ENCODE peak calls at places on chromosome 5, in ten cellular contexts. T is HCT116, Q is suprapubic skin, U is stomach, C is transverse colon, L is HepG2, R is sigmoid colon, D is spleen, O is GM12891, P is upper lobe of left lung. J is an unnamed sample.

GRCh38 chr5:179150011-179150410 is 89.8 kb downstream of the ZNF354C start:
- DNase-seq in T (no peak), Q (no peak), U (no peak), C (no peak), L (no peak), R (peak; percentile 43), D (peak; percentile 53), O (no peak), P (no peak), J (no peak)

GRCh38 chr5:13708432-13708831 is 236.1 kb downstream of the DNAH5 start:
- DNase-seq in T (no peak), Q (no peak), U (no peak), C (no peak), L (no peak), R (no peak), D (no peak), O (no peak), P (no peak), J (no peak)

GRCh38 chr5:11390369-11390768 is 513.9 kb downstream of the CTNND2 start:
- DNase-seq in T (no peak), Q (no peak), U (no peak), C (no peak), L (no peak), R (no peak), D (no peak), O (no peak), P (no peak), J (no peak)

GRCh38 chr5:149203896-149204544 is 62.7 kb downstream of the ABLIM3 start:
- DNase-seq in T (no peak), Q (no peak), U (no peak), C (no peak), L (no peak), R (no peak), D (no peak), O (no peak), P (no peak), J (no peak)

GRCh38 chr5:5467737-5468136 is 45.3 kb downstream of the ICE1 start:
- DNase-seq in T (no peak), Q (no peak), U (no peak), C (no peak), L (no peak), R (no peak), D (no peak), O (no peak), P (no peak), J (no peak)

GRCh38 chr5:115507682-115508081 is 36.9 kb downstream of the FEM1C start:
- DNase-seq in T (no peak), Q (no peak), U (no peak), C (no peak), L (no peak), R (no peak), D (no peak), O (no peak), P (no peak), J (no peak)

GRCh38 chr5:14305045-14305444 is 161.9 kb downstream of the TRIO start:
- DNase-seq in T (no peak), Q (no peak), U (no peak), C (no peak), L (no peak), R (no peak), D (no peak), O (no peak), P (peak; percentile 40), J (no peak)

GRCh38 chr5:16596541-16596940 is 20.3 kb downstream of the RETREG1 start:
- DNase-seq in T (no peak), Q (no peak), U (no peak), C (no peak), L (no peak), R (no peak), D (no peak), O (no peak), P (no peak), J (no peak)

GRCh38 chr5:122295138-122295537 is 16.9 kb upstream of the SNCAIP start:
- DNase-seq in T (peak; percentile 18), Q (no peak), U (no peak), C (no peak), L (peak; percentile 11), R (no peak), D (no peak), O (no peak), P (no peak), J (no peak)

GRCh38 chr5:56958595-56958994 is 6.7 kb upstream of the MIER3 start:
- DNase-seq in T (no peak), Q (no peak), U (no peak), C (no peak), L (no peak), R (no peak), D (no peak), O (no peak), P (no peak), J (no peak)

GRCh38 chr5:86029308-86029707 is 588.4 kb upstream of the COX7C start:
- DNase-seq in T (no peak), Q (no peak), U (no peak), C (no peak), L (no peak), R (no peak), D (no peak), O (no peak), P (no peak), J (no peak)

GRCh38 chr5:56282951-56283350 is 49.8 kb upstream of the ANKRD55 start:
- DNase-seq in T (no peak), Q (no peak), U (no peak), C (no peak), L (no peak), R (no peak), D (no peak), O (no peak), P (no peak), J (no peak)

GRCh38 chr5:179229331-179229761 is 115.9 kb downstream of the ADAMTS2 start:
- DNase-seq in T (no peak), Q (peak; percentile 47), U (no peak), C (peak; percentile 5), L (no peak), R (peak; percentile 42), D (peak; percentile 49), O (no peak), P (peak; percentile 3), J (peak; percentile 34)

GRCh38 chr5:68345166-68345565 is 129.6 kb downstream of the PIK3R1 start:
- DNase-seq in T (no peak), Q (no peak), U (no peak), C (no peak), L (no peak), R (no peak), D (no peak), O (no peak), P (no peak), J (no peak)

GRCh38 chr5:142184939-142185526 is 76.5 kb downstream of the NDFIP1 start:
- DNase-seq in T (no peak), Q (no peak), U (no peak), C (no peak), L (no peak), R (no peak), D (peak; percentile 41), O (no peak), P (no peak), J (no peak)
- TF ChIP-seq POLR2AphosphoS5 in T (no peak), Q (no peak), U (no peak), C (no peak), L (no peak), R (no peak), D (no peak), O (no peak), P (no peak), J (no peak)

GRCh38 chr5:124060010-124060409 is 548.0 kb downstream of the CSNK1G3 start:
- DNase-seq in T (no peak), Q (no peak), U (no peak), C (no peak), L (no peak), R (no peak), D (no peak), O (no peak), P (no peak), J (no peak)

GRCh38 chr5:124059200-124059599 is 547.2 kb downstream of the CSNK1G3 start:
- DNase-seq in T (no peak), Q (no peak), U (no peak), C (no peak), L (no peak), R (no peak), D (no peak), O (no peak), P (no peak), J (no peak)

GRCh38 chr5:124056326-124057160 is 544.6 kb downstream of the CSNK1G3 start:
- DNase-seq in T (no peak), Q (no peak), U (no peak), C (no peak), L (no peak), R (no peak), D (no peak), O (no peak), P (peak; percentile 70), J (no peak)

GRCh38 chr5:124057815-124058231 is 545.8 kb downstream of the CSNK1G3 start:
- DNase-seq in T (no peak), Q (no peak), U (no peak), C (no peak), L (no peak), R (no peak), D (no peak), O (no peak), P (no peak), J (no peak)

DNA sequence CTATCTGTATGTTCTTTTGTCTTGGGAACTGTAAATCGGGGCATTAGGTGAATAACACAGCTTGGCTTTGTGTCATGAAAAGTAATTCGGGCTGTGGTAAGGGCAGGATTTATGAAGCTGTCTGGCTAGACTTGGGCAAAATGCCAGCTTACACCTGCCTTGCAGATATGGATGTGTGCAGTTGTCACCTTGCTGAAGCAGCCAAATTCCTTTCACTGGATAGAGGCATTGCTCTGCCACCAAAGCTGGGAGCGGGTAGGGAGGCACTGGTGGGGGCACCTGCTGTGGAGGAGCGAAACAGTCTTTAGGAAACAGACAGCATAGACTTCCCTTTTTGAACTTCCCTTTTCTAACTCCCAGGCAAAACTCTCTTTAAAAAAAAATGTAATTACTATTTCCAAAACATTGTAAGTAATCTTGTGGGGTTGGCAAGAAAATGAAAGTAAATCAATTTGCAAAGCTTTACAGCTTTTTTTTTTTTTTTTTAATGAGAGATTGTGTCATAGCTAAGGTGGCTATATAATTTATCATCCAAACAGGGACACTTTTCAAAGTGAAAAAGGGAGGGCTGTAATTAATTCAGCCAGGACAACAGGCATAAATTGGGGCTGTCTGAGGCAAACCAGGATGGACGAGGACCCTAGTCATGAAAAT is 545.3 kb downstream of the CSNK1G3 start:
- DNase-seq in T (no peak), Q (no peak), U (peak; percentile 62), C (peak; percentile 66), L (no peak), R (peak; percentile 66), D (peak; percentile 82), O (no peak), P (peak; percentile 27), J (peak; percentile 35)
- TF ChIP-seq POLR2AphosphoS5 in T (no peak), Q (no peak), U (no peak), C (no peak), L (no peak), R (no peak), D (no peak), O (no peak), P (no peak), J (no peak)

GRCh38 chr5:110506378-110506777 is 220.1 kb downstream of the TMEM232 start:
- DNase-seq in T (no peak), Q (no peak), U (no peak), C (no peak), L (no peak), R (no peak), D (no peak), O (no peak), P (no peak), J (no peak)
- TF ChIP-seq POLR2AphosphoS5 in T (no peak), Q (no peak), U (no peak), C (no peak), L (no peak), R (no peak), D (no peak), O (no peak), P (no peak), J (no peak)

GRCh38 chr5:172086312-172086975 is 80.0 kb upstream of the FBXW11 start:
- DNase-seq in T (no peak), Q (peak; percentile 56), U (no peak), C (no peak), L (no peak), R (peak; percentile 56), D (no peak), O (no peak), P (peak; percentile 18), J (no peak)
- TF ChIP-seq POLR2AphosphoS5 in T (no peak), Q (no peak), U (no peak), C (no peak), L (no peak), R (no peak), D (no peak), O (no peak), P (no peak), J (no peak)

J was measured in breast epithelium.